ENCODE peak calls at places on chromosomes 12 and 14, in nine cellular contexts. One of them, this sample, is unnamed.

GRCh38 chr14:90455100-90455571 is 58.3 kb downstream of the CALM1 start:
- DNase-seq in activated naive CD4-positive, alpha-beta T cell: no peak
- DNase-seq in neural crest cell: no peak
- DNase-seq in OCI-M1: no peak
- DNase-seq in HuH-7.5: no peak
- DNase-seq in EH: no peak
- DNase-seq in T47D: no peak
- DNase-seq in AG10803: no peak
- DNase-seq in GM23338: no peak
- DNase-seq in this sample: no peak

GRCh38 chr14:95533391-95533821 is 1.4 kb upstream of the GLRX5 start:
- DNase-seq in T47D: no peak
- DNase-seq in HuH-7.5: no peak
- DNase-seq in GM23338: peak
- DNase-seq in EH: peak
- DNase-seq in AG10803: peak
- DNase-seq in OCI-M1: peak
- DNase-seq in neural crest cell: no peak
- DNase-seq in activated naive CD4-positive, alpha-beta T cell: no peak
- DNase-seq in this sample: no peak

GRCh38 chr14:33951183-33951840 is 438 bp upstream of the EGLN3 start:
- DNase-seq in neural crest cell: no peak
- DNase-seq in HuH-7.5: no peak
- DNase-seq in GM23338: peak
- DNase-seq in AG10803: no peak
- DNase-seq in T47D: no peak
- DNase-seq in EH: no peak
- DNase-seq in OCI-M1: no peak
- DNase-seq in activated naive CD4-positive, alpha-beta T cell: no peak
- DNase-seq in this sample: no peak

GRCh38 chr14:90381999-90382451 is 14.8 kb upstream of the CALM1 start:
- DNase-seq in activated naive CD4-positive, alpha-beta T cell: no peak
- DNase-seq in GM23338: peak
- DNase-seq in OCI-M1: no peak
- DNase-seq in T47D: peak
- DNase-seq in EH: no peak
- DNase-seq in neural crest cell: no peak
- DNase-seq in HuH-7.5: peak
- DNase-seq in AG10803: no peak
- DNase-seq in this sample: no peak

GRCh38 chr12:1777798-1778197 is 42.6 kb upstream of the LRTM2 start:
- DNase-seq in T47D: no peak
- DNase-seq in OCI-M1: no peak
- DNase-seq in HuH-7.5: no peak
- DNase-seq in GM23338: no peak
- DNase-seq in neural crest cell: no peak
- DNase-seq in activated naive CD4-positive, alpha-beta T cell: no peak
- DNase-seq in EH: peak
- DNase-seq in AG10803: peak
- DNase-seq in this sample: peak

GRCh38 chr12:93113317-93114006 is 184.4 kb upstream of the EEA1 start:
- DNase-seq in AG10803: no peak
- DNase-seq in OCI-M1: no peak
- DNase-seq in GM23338: no peak
- DNase-seq in T47D: no peak
- DNase-seq in neural crest cell: no peak
- DNase-seq in EH: peak
- DNase-seq in HuH-7.5: no peak
- DNase-seq in activated naive CD4-positive, alpha-beta T cell: no peak
- DNase-seq in this sample: no peak

GRCh38 chr14:75184447-75184846 is 8.0 kb upstream of the TMED10 start:
- DNase-seq in EH: peak
- DNase-seq in GM23338: no peak
- DNase-seq in neural crest cell: no peak
- DNase-seq in HuH-7.5: no peak
- DNase-seq in activated naive CD4-positive, alpha-beta T cell: no peak
- DNase-seq in OCI-M1: peak
- DNase-seq in T47D: no peak
- DNase-seq in AG10803: peak
- DNase-seq in this sample: no peak

GRCh38 chr12:132311201-132311915 is 18.0 kb downstream of the GALNT9 start:
- DNase-seq in neural crest cell: no peak
- DNase-seq in activated naive CD4-positive, alpha-beta T cell: no peak
- DNase-seq in T47D: no peak
- DNase-seq in EH: no peak
- DNase-seq in OCI-M1: no peak
- DNase-seq in HuH-7.5: no peak
- DNase-seq in AG10803: no peak
- DNase-seq in GM23338: no peak
- DNase-seq in this sample: no peak

GRCh38 chr12:111446044-111446581 is 40.4 kb downstream of the SH2B3 start:
- DNase-seq in AG10803: peak
- DNase-seq in activated naive CD4-positive, alpha-beta T cell: no peak
- DNase-seq in T47D: no peak
- DNase-seq in neural crest cell: no peak
- DNase-seq in OCI-M1: no peak
- DNase-seq in GM23338: peak
- DNase-seq in HuH-7.5: no peak
- DNase-seq in EH: peak
- DNase-seq in this sample: no peak

GRCh38 chr12:104702565-104703139 is 245.9 kb downstream of the CHST11 start:
- DNase-seq in OCI-M1: no peak
- DNase-seq in HuH-7.5: no peak
- DNase-seq in AG10803: peak
- DNase-seq in activated naive CD4-positive, alpha-beta T cell: no peak
- DNase-seq in T47D: no peak
- DNase-seq in neural crest cell: no peak
- DNase-seq in GM23338: no peak
- DNase-seq in EH: peak
- DNase-seq in this sample: peak

GRCh38 chr12:128734391-128734790 is 89.4 kb downstream of the SLC15A4 start:
- DNase-seq in OCI-M1: no peak
- DNase-seq in T47D: no peak
- DNase-seq in EH: no peak
- DNase-seq in activated naive CD4-positive, alpha-beta T cell: no peak
- DNase-seq in AG10803: no peak
- DNase-seq in GM23338: no peak
- DNase-seq in HuH-7.5: no peak
- DNase-seq in neural crest cell: no peak
- DNase-seq in this sample: no peak

GRCh38 chr12:1332327-1332726 is 262.1 kb downstream of the FBXL14 start:
- DNase-seq in neural crest cell: no peak
- DNase-seq in activated naive CD4-positive, alpha-beta T cell: no peak
- DNase-seq in AG10803: no peak
- DNase-seq in T47D: peak
- DNase-seq in GM23338: no peak
- DNase-seq in HuH-7.5: peak
- DNase-seq in OCI-M1: no peak
- DNase-seq in EH: no peak
- DNase-seq in this sample: no peak

GRCh38 chr14:65208548-65208947 is 106.2 kb upstream of the MAX start:
- DNase-seq in EH: no peak
- DNase-seq in activated naive CD4-positive, alpha-beta T cell: no peak
- DNase-seq in T47D: no peak
- DNase-seq in OCI-M1: no peak
- DNase-seq in HuH-7.5: no peak
- DNase-seq in GM23338: no peak
- DNase-seq in AG10803: no peak
- DNase-seq in neural crest cell: no peak
- DNase-seq in this sample: no peak

GRCh38 chr12:92539966-92540791 is 162.6 kb upstream of the PLEKHG7 start:
- DNase-seq in GM23338: peak
- DNase-seq in neural crest cell: peak
- DNase-seq in AG10803: no peak
- DNase-seq in HuH-7.5: no peak
- DNase-seq in activated naive CD4-positive, alpha-beta T cell: no peak
- DNase-seq in T47D: no peak
- DNase-seq in OCI-M1: no peak
- DNase-seq in EH: no peak
- DNase-seq in this sample: no peak

GRCh38 chr14:94599656-94600004 is 12.6 kb upstream of the SERPINA3 start:
- DNase-seq in OCI-M1: no peak
- DNase-seq in HuH-7.5: no peak
- DNase-seq in activated naive CD4-positive, alpha-beta T cell: no peak
- DNase-seq in EH: no peak
- DNase-seq in GM23338: no peak
- DNase-seq in T47D: no peak
- DNase-seq in AG10803: no peak
- DNase-seq in neural crest cell: no peak
- DNase-seq in this sample: no peak

GRCh38 chr14:101361044-101361443 is 200.3 kb upstream of the DIO3 start:
- DNase-seq in T47D: no peak
- DNase-seq in EH: no peak
- DNase-seq in GM23338: no peak
- DNase-seq in activated naive CD4-positive, alpha-beta T cell: no peak
- DNase-seq in AG10803: no peak
- DNase-seq in neural crest cell: no peak
- DNase-seq in OCI-M1: no peak
- DNase-seq in HuH-7.5: no peak
- DNase-seq in this sample: no peak

GRCh38 chr14:31943217-31943616 is 133.9 kb upstream of the ARHGAP5 start:
- DNase-seq in EH: no peak
- DNase-seq in OCI-M1: no peak
- DNase-seq in GM23338: no peak
- DNase-seq in AG10803: no peak
- DNase-seq in activated naive CD4-positive, alpha-beta T cell: no peak
- DNase-seq in HuH-7.5: no peak
- DNase-seq in neural crest cell: no peak
- DNase-seq in T47D: no peak
- DNase-seq in this sample: no peak

GRCh38 chr12:122499991-122500684 is 594 bp downstream of the ZCCHC8 start:
- DNase-seq in OCI-M1: peak
- DNase-seq in GM23338: peak
- DNase-seq in neural crest cell: peak
- DNase-seq in EH: peak
- DNase-seq in T47D: peak
- DNase-seq in AG10803: peak
- DNase-seq in activated naive CD4-positive, alpha-beta T cell: no peak
- DNase-seq in HuH-7.5: peak
- DNase-seq in this sample: peak

GRCh38 chr14:61186341-61186740 is 94.8 kb downstream of the TMEM30B start:
- DNase-seq in neural crest cell: no peak
- DNase-seq in EH: peak
- DNase-seq in GM23338: no peak
- DNase-seq in HuH-7.5: no peak
- DNase-seq in AG10803: no peak
- DNase-seq in T47D: no peak
- DNase-seq in OCI-M1: no peak
- DNase-seq in activated naive CD4-positive, alpha-beta T cell: no peak
- DNase-seq in this sample: no peak